ENCODE peak calls at places on chromosome 19, in nine cellular contexts. T is breast epithelium, R is body of pancreas, C is mesendoderm, L is brain microvascular endothelial cell, S is aorta, E is esophagus squamous epithelium, A is SK-N-SH, N is cardiac muscle cell. B is an unnamed sample.

GRCh38 chr19:9348671-9349070 is 14.1 kb upstream of the ZNF177 start:
- DNase-seq in E (no peak), N (no peak), L (no peak), R (no peak), A (no peak), S (no peak), T (no peak), C (no peak), B (no peak)

GRCh38 chr19:42143341-42144234 is 11.3 kb upstream of the POU2F2 start:
- DNase-seq in S (no peak), N (peak; percentile 85), A (no peak), E (no peak), L (no peak), C (peak; percentile 73), T (no peak), R (no peak), B (no peak)

GRCh38 chr19:15025237-15025636 is 24.0 kb upstream of the CASP14 start:
- DNase-seq in T (no peak), N (no peak), S (no peak), R (peak; percentile 31), L (no peak), E (no peak), C (peak; percentile 22), A (peak; percentile 33), B (no peak)

GRCh38 chr19:18634612-18635290 is 2.1 kb upstream of the KLHL26 start:
- DNase-seq in T (no peak), A (no peak), N (no peak), C (no peak), E (no peak), L (no peak), R (no peak), S (no peak), B (no peak)

GRCh38 chr19:41218615-41219507 is at the start of gene AXL:
- DNase-seq in A (peak; percentile 43), C (peak; percentile 96), R (peak; percentile 62), S (peak; percentile 90), T (peak; percentile 67), E (no peak), N (peak; percentile 91), L (peak; percentile 83), B (peak; percentile 96)

GRCh38 chr19:49877879-49878743 is 609 bp downstream of the TBC1D17 start:
- DNase-seq in L (peak; percentile 95), A (peak; percentile 98), E (peak; percentile 90), C (peak; percentile 99), S (peak; percentile 100), T (peak; percentile 98), N (peak; percentile 98), R (peak; percentile 98), B (peak; percentile 98)

GRCh38 chr19:52398091-52398461 is 427 bp downstream of the ZNF528 start:
- DNase-seq in C (no peak), L (peak; percentile 3), E (no peak), R (peak; percentile 2), A (peak; percentile 64), N (peak; percentile 3), T (no peak), S (no peak), B (no peak)

GRCh38 chr19:36547001-36547732 is 19.1 kb upstream of the ZNF260 start:
- DNase-seq in E (no peak), S (no peak), N (no peak), C (peak; percentile 66), A (no peak), L (no peak), T (no peak), R (no peak), B (no peak)

GRCh38 chr19:5774921-5775320 is 9.6 kb downstream of the PRR22 start:
- DNase-seq in S (no peak), A (no peak), L (no peak), T (no peak), R (no peak), N (no peak), C (no peak), E (no peak), B (no peak)

GRCh38 chr19:43739836-43740235 is 14.9 kb downstream of the SMG9 start:
- DNase-seq in T (peak; percentile 62), C (no peak), S (no peak), E (no peak), A (no peak), N (no peak), L (no peak), R (no peak), B (no peak)

GRCh38 chr19:28485300-28485699 is 727.7 kb downstream of the UQCRFS1 start:
- DNase-seq in A (no peak), T (no peak), E (no peak), R (peak; percentile 55), N (peak; percentile 42), C (no peak), L (no peak), S (no peak), B (no peak)

GRCh38 chr19:28351761-28352160 is 861.2 kb downstream of the UQCRFS1 start:
- DNase-seq in C (no peak), E (no peak), A (no peak), L (peak; percentile 3), T (no peak), S (no peak), R (no peak), N (no peak), B (no peak)

GRCh38 chr19:3969435-3970312 is 1.2 kb downstream of the DAPK3 start:
- DNase-seq in R (no peak), C (peak; percentile 89), N (peak; percentile 63), A (no peak), T (no peak), L (peak; percentile 81), S (no peak), E (no peak), B (peak; percentile 91)

GRCh38 chr19:55156202-55157063 is 1.1 kb downstream of the TNNI3 start:
- DNase-seq in N (peak; percentile 87), E (no peak), A (peak; percentile 92), R (peak; percentile 59), T (no peak), L (peak; percentile 50), C (peak; percentile 91), S (no peak), B (peak; percentile 90)

GRCh38 chr19:11530432-11530831 is 1.5 kb upstream of the ECSIT start:
- DNase-seq in E (no peak), S (peak; percentile 90), N (peak; percentile 91), C (peak; percentile 97), R (peak; percentile 89), A (peak; percentile 89), L (peak; percentile 77), T (peak; percentile 73), B (no peak)

GRCh38 chr19:40601061-40601973 is at the start of gene LTBP4:
- DNase-seq in A (peak; percentile 74), N (peak; percentile 70), S (peak; percentile 93), E (no peak), C (no peak), R (peak; percentile 28), T (no peak), L (no peak), B (no peak)

GRCh38 chr19:8399681-8400188 is 9.6 kb downstream of the RAB11B start:
- DNase-seq in R (no peak), C (no peak), L (no peak), E (no peak), S (no peak), T (no peak), A (no peak), N (no peak), B (no peak)

GRCh38 chr19:56142087-56142787 is 1.1 kb downstream of the ZNF444 start:
- DNase-seq in R (peak; percentile 96), L (no peak), A (no peak), C (no peak), T (peak; percentile 67), E (no peak), S (no peak), N (no peak), B (no peak)

GRCh38 chr19:58380037-58380735 is 644 bp downstream of the ZNF837 start:
- DNase-seq in R (no peak), A (no peak), N (no peak), T (no peak), C (no peak), S (no peak), L (peak; percentile 18), E (no peak), B (no peak)

DNA sequence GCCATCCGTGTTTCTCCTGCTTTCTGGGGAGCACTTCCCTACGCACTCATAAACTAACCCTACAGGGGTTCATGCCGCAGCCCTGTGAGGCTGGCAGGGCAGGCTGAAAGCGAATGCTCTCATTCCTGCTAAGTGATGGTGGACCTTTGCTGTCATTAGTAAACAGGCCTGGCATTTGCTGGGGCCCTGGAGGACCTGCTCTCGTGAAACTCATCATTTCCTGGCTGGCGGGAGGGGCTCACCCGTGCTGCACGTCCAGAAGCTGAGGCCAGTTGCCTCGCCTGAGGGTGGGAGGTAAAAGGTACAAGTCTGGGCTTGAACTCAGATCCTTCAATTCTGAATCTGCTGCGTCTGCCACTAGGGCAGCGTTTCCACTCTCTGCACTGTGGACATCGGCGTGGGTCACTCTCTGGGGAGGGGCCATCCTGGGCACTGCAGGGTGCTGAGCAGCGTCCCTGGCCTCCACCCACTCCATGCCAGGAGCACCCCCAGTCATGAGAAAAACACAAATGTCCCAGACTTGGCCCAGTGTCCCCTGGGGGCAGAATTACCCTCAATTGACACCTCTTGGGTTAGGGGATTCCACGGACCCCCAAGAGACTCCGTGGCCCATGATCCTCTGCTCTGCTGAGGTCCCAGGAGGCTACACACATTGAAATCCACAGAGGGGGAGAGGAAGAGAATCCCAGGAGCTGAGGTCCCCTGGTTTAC is 7.0 kb downstream of the MOB3A start:
- DNase-seq in A (peak; percentile 67), E (no peak), N (no peak), C (no peak), L (peak; percentile 49), R (no peak), T (no peak), S (no peak), B (peak; percentile 94)
- H3K27ac ChIP-seq in A (peak overlapping the region; percentile 51), E (peak overlapping the region; percentile 87), N (peak overlapping the region; percentile 34), C (no peak overlapping the region), L (peak overlapping the region; percentile 46), R (no peak overlapping the region), T (peak overlapping the region; percentile 72), S (no peak overlapping the region), B (peak overlapping the region; percentile 99)

GRCh38 chr19:35318679-35319448 is 10.1 kb upstream of the CD22 start:
- DNase-seq in L (peak; percentile 49), R (peak; percentile 71), N (no peak), E (no peak), S (peak; percentile 82), A (no peak), T (peak; percentile 83), C (no peak), B (peak; percentile 86)
- H3K27ac ChIP-seq in L (no peak overlapping the region), R (no peak overlapping the region), N (no peak overlapping the region), E (peak overlapping the region; percentile 67), S (no peak overlapping the region), A (no peak overlapping the region), T (peak overlapping the region; percentile 83), C (no peak overlapping the region), B (peak overlapping the region; percentile 22)

DNA sequence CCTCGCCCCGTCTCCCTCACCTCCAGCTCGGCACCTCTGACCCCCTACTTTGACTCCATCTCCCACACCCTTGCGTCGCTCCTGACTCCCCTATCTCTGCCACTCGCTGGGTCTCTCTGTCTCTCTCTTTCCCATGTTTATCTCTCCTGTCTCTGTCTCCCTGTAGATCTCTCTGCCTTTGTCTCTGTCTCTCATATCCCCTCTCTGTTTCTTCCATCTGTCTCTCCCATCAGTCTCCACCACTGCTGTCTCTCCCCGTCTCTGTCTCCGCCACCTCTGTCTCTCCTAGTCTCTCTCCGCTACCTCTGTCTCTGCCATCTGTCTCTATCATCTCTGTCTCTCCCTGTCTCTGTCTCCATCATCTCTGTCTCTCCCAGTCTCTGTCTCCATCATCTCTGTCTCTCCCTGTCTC is 12.4 kb upstream of the BBC3 start:
- DNase-seq in N (no peak), L (no peak), R (no peak), T (no peak), E (no peak), A (no peak), S (no peak), C (no peak), B (no peak)
- H3K27ac ChIP-seq in N (no peak overlapping the region), L (no peak overlapping the region), R (no peak overlapping the region), T (peak overlapping the region; percentile 70), E (peak overlapping the region; percentile 63), A (peak overlapping the region; percentile 84), S (no peak overlapping the region), C (peak overlapping the region; percentile 29), B (peak overlapping the region; percentile 58)

GRCh38 chr19:38704488-38705026 is 39.7 kb downstream of the CAPN12 start:
- DNase-seq in E (no peak), T (no peak), A (no peak), N (no peak), C (peak; percentile 37), S (no peak), L (no peak), R (no peak), B (no peak)
- H3K27ac ChIP-seq in E (peak overlapping the region; percentile 86), T (peak overlapping the region; percentile 86), A (no peak overlapping the region), N (peak overlapping the region; percentile 19), C (no peak overlapping the region), S (no peak overlapping the region), L (no peak overlapping the region), R (no peak overlapping the region), B (peak overlapping the region; percentile 43)